ENCODE peak calls at places on chromosomes 16 and 17, in seven cellular contexts. N is T-cell; U is activated effector memory CD4-positive, alpha-beta T cell treated with anti-CD3 and anti-CD28 coated beads, Interleukin-2, amount 50 U/mL, for 16 hours; O is neural progenitor cell; B is posterior cingulate gyrus; D is CD8-positive, alpha-beta T cell; C is iPS DF 6.9. G is an unnamed sample.

GRCh38 chr17:69407759-69408158 is 6.7 kb upstream of the MAP2K6 start:
- DNase-seq in N (no peak), U (no peak), O (no peak), B (no peak), D (no peak), C (no peak), G (no peak)

GRCh38 chr16:21302898-21303528 is 24.9 kb upstream of the CRYM start:
- DNase-seq in N (no peak), U (no peak), O (no peak), B (no peak), D (no peak), C (no peak), G (peak; percentile 82)

GRCh38 chr16:50252874-50253510 is 13.4 kb upstream of the ADCY7 start:
- DNase-seq in N (no peak), U (no peak), O (no peak), B (no peak), D (no peak), C (no peak), G (no peak)

GRCh38 chr17:66775881-66776400 is 59.0 kb upstream of the CACNG5 start:
- DNase-seq in N (no peak), U (no peak), O (no peak), B (no peak), D (no peak), C (no peak), G (no peak)

GRCh38 chr17:50273654-50274040 is 619 bp upstream of the TMEM92 start:
- DNase-seq in N (no peak), U (peak; percentile 46), O (no peak), B (no peak), D (no peak), C (no peak), G (no peak)

GRCh38 chr16:59113009-59113408 is 378.9 kb upstream of the GOT2 start:
- DNase-seq in N (no peak), U (no peak), O (no peak), B (no peak), D (no peak), C (no peak), G (no peak)

GRCh38 chr16:70695351-70696070 is 9.7 kb upstream of the MTSS2 start:
- DNase-seq in N (peak; percentile 27), U (no peak), O (peak; percentile 40), B (no peak), D (peak; percentile 4), C (no peak), G (no peak)

GRCh38 chr17:79137015-79137770 is 62.6 kb downstream of the ENGASE start:
- DNase-seq in N (no peak), U (no peak), O (no peak), B (no peak), D (no peak), C (no peak), G (no peak)

GRCh38 chr17:15663176-15663575 is 20.9 kb downstream of the TRIM16 start:
- DNase-seq in N (no peak), U (no peak), O (no peak), B (no peak), D (no peak), C (no peak), G (no peak)

GRCh38 chr16:30985401-30986128 is 558 bp downstream of the HSD3B7 start:
- DNase-seq in N (no peak), U (no peak), O (peak; percentile 62), B (peak; percentile 81), D (no peak), C (no peak), G (peak; percentile 26)

GRCh38 chr16:1681032-1681431 is 3.0 kb downstream of the JPT2 start:
- DNase-seq in N (no peak), U (no peak), O (peak; percentile 91), B (peak; percentile 60), D (no peak), C (no peak), G (no peak)

GRCh38 chr16:65757064-65757463 is 609.4 kb upstream of the CDH5 start:
- DNase-seq in N (no peak), U (no peak), O (no peak), B (no peak), D (no peak), C (no peak), G (no peak)

GRCh38 chr17:70006159-70006558 is 68.9 kb upstream of the KCNJ16 start:
- DNase-seq in N (no peak), U (no peak), O (no peak), B (no peak), D (no peak), C (no peak), G (no peak)

GRCh38 chr16:21038197-21038596 is 112.4 kb downstream of the DNAH3 start:
- DNase-seq in N (no peak), U (no peak), O (no peak), B (no peak), D (no peak), C (no peak), G (no peak)

GRCh38 chr17:76678330-76678729 is 32.4 kb downstream of the MXRA7 start:
- DNase-seq in N (no peak), U (peak; percentile 71), O (no peak), B (peak; percentile 47), D (peak; percentile 30), C (no peak), G (no peak)

GRCh38 chr17:350706-351435 is 1.7 kb downstream of the RPH3AL start:
- DNase-seq in N (no peak), U (peak; percentile 22), O (no peak), B (no peak), D (no peak), C (no peak), G (peak; percentile 96)

GRCh38 chr16:3035972-3036725 is 595 bp downstream of the BICDL2 start:
- DNase-seq in N (no peak), U (no peak), O (no peak), B (no peak), D (no peak), C (no peak), G (no peak)